ENCODE peak calls at places on chromosomes 16 and 17, in eight cellular contexts. M is psoas muscle; K is hepatocyte; B is breast epithelium; D is thyroid gland; S is CD8-positive, alpha-beta T cell; U is uterus; W is right lobe of liver. Q is an unnamed sample.

GRCh38 chr16:8489580-8489979 is 100.7 kb downstream of the TMEM114 start:
- DNase-seq in W (no peak), D (no peak), B (no peak), K (no peak), M (no peak), U (no peak), S (no peak), Q (no peak)

GRCh38 chr17:28347261-28347891 is 10.0 kb downstream of the POLDIP2 start:
- DNase-seq in B (peak; percentile 69), K (no peak), W (no peak), S (no peak), D (no peak), M (no peak), U (no peak), Q (no peak)

GRCh38 chr17:48051706-48052486 is 3.7 kb downstream of the NFE2L1 start:
- DNase-seq in M (peak; percentile 86), D (peak; percentile 60), W (no peak), U (peak; percentile 91), S (no peak), K (peak; percentile 78), B (peak; percentile 77), Q (no peak)

GRCh38 chr17:16911141-16911937 is 60.6 kb downstream of the TNFRSF13B start:
- DNase-seq in B (peak; percentile 34), S (no peak), M (peak; percentile 36), U (peak; percentile 32), W (no peak), K (no peak), D (peak; percentile 84), Q (no peak)

GRCh38 chr16:55820615-55821014 is 12.3 kb downstream of the CES1 start:
- DNase-seq in S (no peak), U (no peak), D (no peak), B (no peak), K (no peak), M (no peak), W (no peak), Q (no peak)

GRCh38 chr16:22380529-22380928 is 6.1 kb upstream of the CDR2 start:
- DNase-seq in M (no peak), U (no peak), S (no peak), B (no peak), W (no peak), D (no peak), K (no peak), Q (no peak)

GRCh38 chr17:79534851-79535727 is 75.8 kb downstream of the RBFOX3 start:
- DNase-seq in D (no peak), M (peak; percentile 41), U (no peak), K (no peak), B (no peak), S (no peak), W (no peak), Q (no peak)

GRCh38 chr17:49872776-49873377 is 25.0 kb upstream of the TAC4 start:
- DNase-seq in M (no peak), U (no peak), W (no peak), K (no peak), B (no peak), S (no peak), D (no peak), Q (no peak)

GRCh38 chr17:78781339-78782304 is at the start of gene CYTH1:
- DNase-seq in D (peak; percentile 56), K (peak; percentile 68), U (peak; percentile 44), M (peak; percentile 82), B (no peak), W (peak; percentile 80), S (peak; percentile 50), Q (peak; percentile 51)

GRCh38 chr17:38730526-38731379 is 612 bp downstream of the CISD3 start:
- DNase-seq in B (no peak), K (peak; percentile 87), S (no peak), U (peak; percentile 78), D (peak; percentile 97), W (peak; percentile 93), M (peak; percentile 87), Q (peak; percentile 29)

GRCh38 chr17:44113868-44114840 is 9.3 kb downstream of the HDAC5 start:
- DNase-seq in S (no peak), D (no peak), B (no peak), W (no peak), K (no peak), U (no peak), M (no peak), Q (no peak)

GRCh38 chr17:64781394-64781793 is 119.3 kb upstream of the SMURF2 start:
- DNase-seq in K (peak; percentile 51), U (peak; percentile 44), D (peak; percentile 51), B (peak; percentile 52), M (peak; percentile 77), W (peak; percentile 77), S (peak; percentile 49), Q (no peak)

GRCh38 chr16:34802848-34803599 is 1343.6 kb downstream of the TP53TG3F start:
- DNase-seq in W (no peak), D (no peak), M (peak; percentile 26), K (peak; percentile 2), B (no peak), S (no peak), U (no peak), Q (no peak)

GRCh38 chr17:19410875-19411291 is at the start of gene RNF112:
- DNase-seq in K (peak; percentile 55), S (no peak), M (no peak), W (no peak), U (no peak), B (no peak), D (no peak), Q (peak; percentile 22)

GRCh38 chr17:65198653-65199382 is 61.6 kb downstream of the RGS9 start:
- DNase-seq in S (peak; percentile 13), K (peak; percentile 74), M (no peak), B (peak; percentile 30), D (no peak), W (no peak), U (peak; percentile 22), Q (no peak)

GRCh38 chr16:68069511-68070248 is 15.5 kb upstream of the NFATC3 start:
- DNase-seq in U (no peak), S (peak; percentile 54), W (peak; percentile 44), D (peak; percentile 27), M (peak; percentile 93), B (no peak), K (no peak), Q (peak; percentile 86)

GRCh38 chr17:44556114-44556853 is 1.0 kb upstream of the FZD2 start:
- DNase-seq in B (no peak), K (peak; percentile 68), D (peak; percentile 47), S (peak; percentile 14), W (no peak), U (peak; percentile 55), M (no peak), Q (peak; percentile 37)

GRCh38 chr16:16971042-16971441 is 499.7 kb downstream of the XYLT1 start:
- DNase-seq in W (no peak), U (no peak), K (no peak), S (no peak), D (no peak), B (no peak), M (no peak), Q (no peak)

GRCh38 chr17:61139219-61139618 is 260.4 kb upstream of the TBX2 start:
- DNase-seq in U (no peak), M (no peak), D (no peak), W (no peak), B (peak; percentile 32), S (peak; percentile 54), K (no peak), Q (no peak)

GRCh38 chr16:30946671-30947532 is 2.0 kb upstream of the ORAI3 start:
- DNase-seq in W (peak; percentile 38), K (no peak), D (no peak), U (no peak), B (no peak), S (no peak), M (no peak), Q (no peak)

GRCh38 chr17:69326302-69327059 is 452 bp downstream of the ABCA5 start:
- DNase-seq in W (no peak), K (peak; percentile 42), B (no peak), D (no peak), S (no peak), M (no peak), U (no peak), Q (no peak)

GRCh38 chr17:5182597-5183409 is 8.9 kb downstream of the ZNF594 start:
- DNase-seq in B (no peak), S (no peak), W (no peak), D (no peak), U (no peak), K (no peak), M (no peak), Q (no peak)
- H3K4me3 ChIP-seq in B (no peak overlapping the region), S (peak overlapping the region; percentile 1), W (no peak overlapping the region), D (no peak overlapping the region), U (no peak overlapping the region), K (no peak overlapping the region), M (no peak overlapping the region), Q (no peak overlapping the region)

DNA sequence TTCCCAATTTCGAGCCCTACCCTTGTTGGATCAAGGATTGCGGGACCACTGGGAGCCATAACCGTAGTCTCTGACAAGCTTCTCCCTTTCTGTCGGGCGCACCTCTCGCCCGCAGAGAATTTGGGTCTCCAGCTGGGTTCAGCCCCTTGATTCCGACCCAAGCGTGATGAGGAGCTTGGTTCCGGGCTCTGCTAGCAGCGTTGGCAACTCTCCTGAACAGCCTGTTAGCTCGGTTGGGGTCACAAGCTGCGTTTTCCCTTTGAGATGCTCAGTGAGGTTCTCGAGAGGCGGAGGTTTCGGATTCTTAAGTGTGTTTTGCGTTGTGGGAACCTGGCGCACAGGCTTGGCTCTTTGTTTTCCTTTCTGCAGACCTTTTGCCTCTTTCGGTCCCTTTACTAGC is 667 bp downstream of the ATXN1L start:
- DNase-seq in W (no peak), K (peak; percentile 46), B (no peak), U (no peak), M (no peak), S (peak; percentile 12), D (peak; percentile 29), Q (no peak)
- H3K27ac ChIP-seq in W (peak overlapping the region; percentile 90), K (peak overlapping the region; percentile 74), B (peak overlapping the region; percentile 96), U (peak overlapping the region; percentile 88), M (peak overlapping the region; percentile 96), S (peak overlapping the region; percentile 88), D (peak overlapping the region; percentile 94), Q (peak overlapping the region; percentile 79)

GRCh38 chr17:33949100-33949499 is 306.0 kb upstream of the CCL2 start:
- DNase-seq in D (no peak), U (no peak), K (peak; percentile 28), W (no peak), M (no peak), S (no peak), B (no peak), Q (peak; percentile 81)
- TF ChIP-seq CTCF in D (no peak), U (no peak), K (peak; percentile 36), W (no peak), M (no peak), S (no peak), B (no peak), Q (peak; percentile 83)

GRCh38 chr17:74466785-74467158 is 338 bp downstream of the CD300A start:
- DNase-seq in D (no peak), W (no peak), S (peak; percentile 32), K (no peak), B (no peak), U (no peak), M (no peak), Q (no peak)

GRCh38 chr17:74467221-74467951 is 952 bp downstream of the CD300A start:
- DNase-seq in U (no peak), M (no peak), B (no peak), K (no peak), W (no peak), D (no peak), S (no peak), Q (no peak)

GRCh38 chr17:74466111-74466784 is at the start of gene CD300A:
- DNase-seq in M (peak; percentile 67), B (no peak), U (no peak), S (no peak), D (no peak), W (peak; percentile 65), K (no peak), Q (no peak)

GRCh38 chr17:74464730-74465377 is 1.6 kb upstream of the CD300A start:
- DNase-seq in B (peak; percentile 65), U (no peak), M (no peak), D (no peak), W (no peak), S (no peak), K (no peak), Q (no peak)

GRCh38 chr17:74465378-74466110 is 890 bp upstream of the CD300A start:
- DNase-seq in S (no peak), D (no peak), W (no peak), M (no peak), K (no peak), U (no peak), B (no peak), Q (no peak)
- H3K4me3 ChIP-seq in S (peak overlapping the region; percentile 47), D (no peak overlapping the region), W (peak overlapping the region; percentile 5), M (no peak overlapping the region), K (no peak overlapping the region), U (no peak overlapping the region), B (no peak overlapping the region), Q (no peak overlapping the region)